ENCODE peak calls at places on chromosome 15, in ten cellular contexts. I is CD8-positive, alpha-beta T cell; J is fibroblast of lung; S is A549; U is left ventricle myocardium inferior; Y is keratinocyte; A is astrocyte of the spinal cord; Q is BJ; N is brain microvascular endothelial cell; D is foreskin fibroblast. W is an unnamed sample.

GRCh38 chr15:57388199-57388863 is 12.0 kb downstream of the CGNL1 start:
- DNase-seq in U (no peak), Q (no peak), N (no peak), D (no peak), I (no peak), J (peak; percentile 55), A (no peak), Y (no peak), S (no peak), W (no peak)

GRCh38 chr15:59140422-59141226 is 35.7 kb downstream of the CCNB2 start:
- DNase-seq in A (no peak), Y (no peak), Q (no peak), N (no peak), J (peak; percentile 34), U (no peak), I (no peak), D (no peak), S (no peak), W (no peak)

GRCh38 chr15:95292790-95293450 is 1037.6 kb upstream of the NR2F2 start:
- DNase-seq in J (no peak), S (no peak), Y (no peak), Q (no peak), I (no peak), U (no peak), D (no peak), N (no peak), A (no peak), W (no peak)

GRCh38 chr15:35980719-35981118 is 434.8 kb upstream of the DPH6 start:
- DNase-seq in Q (peak; percentile 12), N (no peak), U (no peak), A (peak; percentile 47), D (peak; percentile 16), S (no peak), Y (no peak), J (peak; percentile 75), I (no peak), W (no peak)

GRCh38 chr15:43941555-43941954 is 114.8 kb downstream of the WDR76 start:
- DNase-seq in A (no peak), D (no peak), U (no peak), Q (no peak), J (no peak), N (no peak), Y (no peak), I (no peak), S (no peak), W (no peak)

GRCh38 chr15:36914962-36915808 is 185.2 kb downstream of the MEIS2 start:
- DNase-seq in A (no peak), Q (no peak), U (no peak), Y (no peak), S (no peak), J (no peak), I (no peak), N (no peak), D (no peak), W (no peak)

GRCh38 chr15:58724471-58724870 is 25.0 kb downstream of the ADAM10 start:
- DNase-seq in J (peak; percentile 68), U (no peak), D (no peak), N (peak; percentile 37), Y (no peak), A (peak; percentile 62), Q (no peak), S (no peak), I (no peak), W (no peak)

GRCh38 chr15:66565731-66566130 is at the start of gene LCTL:
- DNase-seq in S (no peak), D (no peak), J (peak; percentile 83), I (no peak), Y (no peak), Q (no peak), U (no peak), A (peak; percentile 75), N (peak; percentile 69), W (no peak)

GRCh38 chr15:83295417-83295816 is 11.0 kb upstream of the BNC1 start:
- DNase-seq in A (no peak), J (peak; percentile 29), N (no peak), I (no peak), Q (no peak), S (no peak), U (no peak), Y (no peak), D (no peak), W (no peak)

DNA sequence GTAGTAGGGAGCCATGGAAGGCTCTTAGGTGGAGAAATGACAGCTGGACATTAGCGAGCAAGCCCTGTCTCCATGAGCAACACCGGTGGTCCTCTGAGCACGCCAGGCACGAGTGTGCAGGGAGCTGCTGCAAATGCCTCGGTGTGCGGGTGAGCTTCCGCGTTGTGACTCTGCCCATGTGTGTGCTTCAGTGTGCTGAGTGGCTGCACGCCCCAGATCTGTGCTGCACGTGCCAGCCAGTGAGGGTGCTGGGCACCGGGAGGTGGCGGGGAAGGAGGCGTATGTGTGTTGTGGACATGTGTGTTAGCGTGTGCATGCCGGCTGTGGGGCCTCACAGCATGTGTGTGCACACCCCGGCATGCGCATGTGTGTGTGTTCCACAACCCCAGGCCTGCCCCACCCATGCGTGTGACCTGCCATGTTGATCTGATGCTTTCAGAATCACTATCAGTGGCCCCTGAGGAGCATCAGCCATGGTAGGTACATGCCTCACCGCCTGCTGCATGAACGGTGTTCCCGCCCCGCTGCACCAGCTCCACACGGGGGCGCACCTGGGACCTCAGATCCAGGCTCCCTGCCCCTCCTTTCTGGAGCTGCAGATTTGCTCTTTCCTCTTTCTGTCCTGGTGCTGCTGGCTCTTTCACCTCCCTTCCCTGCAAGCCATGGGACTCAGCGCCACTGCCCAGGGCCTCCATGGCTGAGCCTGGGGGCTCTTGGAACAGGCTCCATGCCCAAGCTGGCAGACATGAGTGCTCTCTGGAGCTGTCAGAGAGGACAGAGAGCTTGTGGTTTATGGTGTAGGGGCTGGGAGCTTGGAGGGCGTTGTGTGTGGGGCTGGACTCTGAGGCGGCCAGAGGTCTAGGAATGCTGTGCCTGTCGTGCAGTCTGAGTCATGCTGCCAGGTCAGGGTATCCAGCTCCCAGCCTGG is 169.4 kb downstream of the TBC1D2B start:
- DNase-seq in A (peak; percentile 50), D (no peak), J (peak; percentile 64), I (peak; percentile 47), N (peak; percentile 64), S (no peak), Y (no peak), Q (no peak), U (no peak), W (no peak)
- TF ChIP-seq CTCF in A (peak; percentile 77), D (peak; percentile 40), J (no peak), I (no peak), N (peak; percentile 72), S (no peak), Y (peak; percentile 49), Q (peak; percentile 75), U (peak; percentile 48), W (peak; percentile 60)

GRCh38 chr15:85276508-85276907 is 103.9 kb upstream of the AKAP13 start:
- DNase-seq in I (no peak), Q (no peak), N (no peak), A (no peak), Y (no peak), U (no peak), D (no peak), J (no peak), S (no peak), W (no peak)
- H3K4me3 ChIP-seq in I (no peak overlapping the region), Q (no peak overlapping the region), N (no peak overlapping the region), A (no peak overlapping the region), Y (no peak overlapping the region), U (no peak overlapping the region), D (no peak overlapping the region), J (no peak overlapping the region), S (no peak overlapping the region), W (no peak overlapping the region)

DNA sequence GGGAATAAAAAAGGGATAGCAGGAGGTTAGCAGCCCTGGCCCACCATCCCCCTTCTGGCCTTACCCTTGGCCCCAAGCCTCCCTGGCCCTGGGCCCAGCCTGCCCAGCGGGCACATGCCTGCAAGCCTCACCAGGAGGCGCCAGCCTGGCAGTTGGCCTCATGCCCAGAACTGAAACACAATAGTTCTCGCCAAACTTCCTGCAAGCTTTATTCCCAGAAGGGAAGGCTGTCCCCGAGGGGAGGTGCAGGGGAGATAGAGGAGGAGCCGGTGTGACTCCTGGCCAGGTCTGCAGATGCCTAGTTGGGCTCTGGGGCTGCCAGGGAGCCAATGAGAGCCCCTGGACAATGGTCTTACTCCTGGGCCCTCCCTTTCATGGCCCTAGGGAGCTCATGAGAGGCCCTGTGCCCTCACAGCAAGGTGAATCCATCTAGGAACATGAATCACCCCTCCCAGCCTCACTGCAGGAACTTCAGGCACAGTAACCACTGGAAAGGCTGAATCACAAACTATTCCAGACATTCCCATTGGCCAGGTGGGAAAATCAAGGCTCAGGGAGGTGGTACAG is 4.0 kb downstream of the CCDC33 start:
- DNase-seq in I (no peak), Q (no peak), U (peak; percentile 85), D (peak; percentile 62), J (peak; percentile 71), S (peak; percentile 72), Y (peak; percentile 87), N (peak; percentile 57), A (peak; percentile 79), W (no peak)
- TF ChIP-seq CTCF in I (no peak), Q (peak; percentile 63), U (peak; percentile 62), D (peak; percentile 36), J (peak; percentile 30), S (peak; percentile 38), Y (peak; percentile 58), N (peak; percentile 63), A (peak; percentile 56), W (peak; percentile 63)

GRCh38 chr15:63509056-63509696 is 4.8 kb downstream of the USP3 start:
- DNase-seq in I (no peak), S (no peak), A (no peak), J (no peak), N (no peak), Q (no peak), Y (no peak), D (no peak), U (no peak), W (no peak)
- H3K4me3 ChIP-seq in I (no peak overlapping the region), S (no peak overlapping the region), A (no peak overlapping the region), J (peak overlapping the region; percentile 16), N (no peak overlapping the region), Q (no peak overlapping the region), Y (no peak overlapping the region), D (no peak overlapping the region), U (no peak overlapping the region), W (no peak overlapping the region)